ENCODE peak calls at places on chromosomes 6 and 20, in seven cellular contexts. Z is IMR-90, C is H9, X is neuronal stem cell, F is mesenchymal stem cell, J is H1, U is trophoblast cell. T is an unnamed sample.

GRCh38 chr20:33209789-33210188 is 7.4 kb upstream of the BPIFA3 start:
- DNase-seq in Z (peak; percentile 52), C (peak; percentile 84), X (peak; percentile 85), F (peak; percentile 61), J (peak; percentile 89), U (peak; percentile 95), T (peak; percentile 90)

GRCh38 chr6:26175428-26176181 is 88.4 kb downstream of the HFE start:
- DNase-seq in Z (peak; percentile 75), C (no peak), X (peak; percentile 55), F (peak; percentile 83), J (peak; percentile 54), U (peak; percentile 80), T (peak; percentile 83)

GRCh38 chr6:1610497-1611321 is 994 bp downstream of the FOXC1 start:
- DNase-seq in Z (peak; percentile 29), C (no peak), X (no peak), F (no peak), J (no peak), U (peak; percentile 42), T (no peak)

GRCh38 chr6:146829792-146830565 is 231.2 kb downstream of the ADGB start:
- DNase-seq in Z (no peak), C (no peak), X (no peak), F (no peak), J (no peak), U (no peak), T (peak; percentile 84)

GRCh38 chr6:79186564-79186963 is 47.9 kb downstream of the HMGN3 start:
- DNase-seq in Z (no peak), C (no peak), X (no peak), F (no peak), J (no peak), U (no peak), T (no peak)

GRCh38 chr6:13445005-13445743 is 42.2 kb downstream of the GFOD1 start:
- DNase-seq in Z (peak; percentile 64), C (no peak), X (no peak), F (no peak), J (no peak), U (peak; percentile 61), T (no peak)

GRCh38 chr6:84284428-84285033 is 57.1 kb upstream of the CEP162 start:
- DNase-seq in Z (peak; percentile 2), C (peak; percentile 31), X (peak; percentile 17), F (peak; percentile 11), J (no peak), U (no peak), T (peak; percentile 46)

GRCh38 chr6:17012421-17013225 is 89.2 kb upstream of the STMND1 start:
- DNase-seq in Z (peak; percentile 65), C (peak; percentile 72), X (no peak), F (peak; percentile 81), J (no peak), U (peak; percentile 89), T (peak; percentile 90)

GRCh38 chr6:41462980-41463930 is 82.9 kb upstream of the FOXP4 start:
- DNase-seq in Z (peak; percentile 77), C (no peak), X (no peak), F (peak; percentile 72), J (no peak), U (peak; percentile 56), T (peak; percentile 34)

GRCh38 chr6:75098709-75099108 is 107.1 kb downstream of the COL12A1 start:
- DNase-seq in Z (peak; percentile 98), C (no peak), X (no peak), F (peak; percentile 94), J (no peak), U (peak; percentile 86), T (peak; percentile 8)

GRCh38 chr6:150195996-150196417 is 53.2 kb downstream of the PPP1R14C start:
- DNase-seq in Z (no peak), C (no peak), X (no peak), F (peak; percentile 85), J (no peak), U (no peak), T (no peak)

GRCh38 chr20:31602779-31603441 is 2.2 kb upstream of the ID1 start:
- DNase-seq in Z (peak; percentile 89), C (no peak), X (no peak), F (peak; percentile 97), J (no peak), U (peak; percentile 49), T (no peak)

GRCh38 chr6:14799928-14800327 is 445.9 kb upstream of the JARID2 start:
- DNase-seq in Z (peak; percentile 81), C (peak; percentile 69), X (peak; percentile 65), F (peak; percentile 85), J (no peak), U (peak; percentile 78), T (peak; percentile 97)

GRCh38 chr6:41593451-41594238 is 44.6 kb upstream of the MDFI start:
- DNase-seq in Z (no peak), C (no peak), X (no peak), F (no peak), J (no peak), U (no peak), T (no peak)

GRCh38 chr6:56556751-56557540 is 85.7 kb downstream of the DST start:
- DNase-seq in Z (no peak), C (no peak), X (no peak), F (no peak), J (no peak), U (no peak), T (no peak)

GRCh38 chr6:6320901-6321300 is 439 bp upstream of the F13A1 start:
- DNase-seq in Z (no peak), C (peak; percentile 34), X (no peak), F (peak; percentile 28), J (peak; percentile 51), U (no peak), T (peak; percentile 65)

GRCh38 chr6:130129781-130130246 is 92.9 kb downstream of the SAMD3 start:
- DNase-seq in Z (peak; percentile 80), C (no peak), X (no peak), F (no peak), J (no peak), U (no peak), T (no peak)

DNA sequence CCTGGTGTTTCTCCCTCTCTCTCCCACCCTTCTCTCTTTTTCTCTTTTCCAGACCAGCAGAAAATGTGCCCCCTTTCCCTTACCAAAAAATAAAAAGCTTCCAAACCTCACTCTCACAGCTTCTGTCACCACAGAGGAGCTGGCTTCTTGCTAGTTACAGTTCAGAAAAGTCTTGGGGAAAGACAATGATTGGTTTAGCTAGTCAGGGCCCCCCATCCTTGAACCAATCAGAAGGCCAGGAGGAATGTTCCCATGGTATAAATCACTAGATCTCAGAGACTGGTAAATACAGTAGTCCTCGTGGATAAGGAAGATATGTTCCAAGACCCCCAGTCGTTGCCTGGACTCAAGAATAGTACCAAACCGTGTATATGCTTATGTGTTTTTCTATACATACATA is 231.1 kb upstream of the TAB2 start:
- DNase-seq in Z (no peak), C (no peak), X (no peak), F (no peak), J (no peak), U (no peak), T (no peak)
- H2BK5ac ChIP-seq in Z (no peak overlapping the region), C (no peak overlapping the region), X (no peak overlapping the region), F (no peak overlapping the region), J (no peak overlapping the region), U (no peak overlapping the region), T (no peak overlapping the region)

GRCh38 chr20:11350126-11351005 is 567.3 kb upstream of the BTBD3 start:
- DNase-seq in Z (peak; percentile 80), C (no peak), X (no peak), F (peak; percentile 78), J (no peak), U (peak; percentile 41), T (no peak)

GRCh38 chr20:11352041-11352440 is 565.7 kb upstream of the BTBD3 start:
- DNase-seq in Z (no peak), C (no peak), X (peak; percentile 32), F (no peak), J (no peak), U (no peak), T (no peak)

GRCh38 chr20:11355338-11355737 is 562.4 kb upstream of the BTBD3 start:
- DNase-seq in Z (no peak), C (no peak), X (no peak), F (no peak), J (no peak), U (no peak), T (no peak)

GRCh38 chr20:11354841-11355240 is 562.9 kb upstream of the BTBD3 start:
- DNase-seq in Z (no peak), C (no peak), X (no peak), F (no peak), J (no peak), U (no peak), T (no peak)

DNA sequence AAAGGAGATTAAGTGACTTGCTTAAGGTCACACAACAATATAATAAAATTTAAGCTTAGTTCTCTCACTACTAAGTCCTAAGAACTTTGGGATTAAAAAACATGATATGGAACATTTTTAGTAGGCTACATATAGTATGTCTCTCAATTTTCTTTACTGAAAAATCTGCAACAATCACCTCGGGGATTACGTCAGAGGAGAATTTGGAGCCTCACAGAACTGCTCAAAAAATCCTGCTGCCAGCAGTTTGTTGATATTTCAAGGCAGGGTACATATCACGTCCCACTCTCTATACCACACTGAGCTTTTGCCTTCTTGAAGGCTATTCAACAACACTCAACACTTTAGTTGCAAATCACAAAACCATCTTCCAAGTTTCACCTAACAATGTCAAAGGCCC is 561.6 kb upstream of the BTBD3 start:
- DNase-seq in Z (no peak), C (no peak), X (no peak), F (no peak), J (no peak), U (no peak), T (no peak)
- H2BK5ac ChIP-seq in Z (no peak overlapping the region), C (no peak overlapping the region), X (no peak overlapping the region), F (no peak overlapping the region), J (no peak overlapping the region), U (no peak overlapping the region), T (no peak overlapping the region)

DNA sequence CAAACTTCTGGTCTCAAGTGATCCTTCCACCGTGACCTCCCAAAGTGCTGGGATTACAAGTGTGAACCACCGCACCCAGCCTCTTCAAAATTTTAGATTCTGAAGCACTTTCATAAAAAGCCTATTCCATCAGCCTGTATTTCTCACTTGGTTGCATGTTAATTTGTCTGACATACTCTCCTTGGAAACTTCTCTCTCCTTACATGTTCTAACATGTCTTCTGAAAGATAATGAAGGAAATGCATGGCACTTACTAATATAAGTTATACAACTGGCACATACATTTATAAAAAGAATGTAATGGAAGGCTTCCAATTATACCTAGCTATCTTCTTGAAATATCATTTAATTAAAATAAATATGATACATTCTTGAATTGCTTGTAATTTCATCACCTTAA is 597.5 kb downstream of the TBC1D32 start:
- DNase-seq in Z (no peak), C (no peak), X (no peak), F (no peak), J (no peak), U (no peak), T (no peak)
- H2BK5ac ChIP-seq in Z (no peak overlapping the region), C (no peak overlapping the region), X (no peak overlapping the region), F (no peak overlapping the region), J (no peak overlapping the region), U (no peak overlapping the region), T (no peak overlapping the region)

GRCh38 chr20:654427-654770 is 1.4 kb upstream of the SRXN1 start:
- DNase-seq in Z (no peak), C (no peak), X (no peak), F (no peak), J (no peak), U (no peak), T (no peak)

GRCh38 chr20:653590-654426 is 808 bp upstream of the SRXN1 start:
- DNase-seq in Z (no peak), C (no peak), X (no peak), F (no peak), J (no peak), U (no peak), T (no peak)

GRCh38 chr20:652611-653109 is 340 bp downstream of the SRXN1 start:
- DNase-seq in Z (peak; percentile 44), C (no peak), X (no peak), F (peak; percentile 51), J (no peak), U (no peak), T (peak; percentile 62)

GRCh38 chr20:651713-652610 is 1.0 kb downstream of the SRXN1 start:
- DNase-seq in Z (no peak), C (no peak), X (no peak), F (peak; percentile 20), J (no peak), U (no peak), T (no peak)

GRCh38 chr20:653110-653589 is at the start of gene SRXN1:
- DNase-seq in Z (peak; percentile 93), C (peak; percentile 89), X (peak; percentile 92), F (peak; percentile 92), J (peak; percentile 90), U (peak; percentile 92), T (peak; percentile 96)
- H2BK5ac ChIP-seq in Z (peak within 1 kb of the TSS; percentile 100), C (no peak within 1 kb of the TSS), X (no peak within 1 kb of the TSS), F (peak within 1 kb of the TSS; percentile 33), J (no peak within 1 kb of the TSS), U (peak within 1 kb of the TSS; percentile 77), T (peak within 1 kb of the TSS; percentile 39)

T was measured in mesendoderm.